ENCODE peak calls at places on chromosomes 5 and 9, in four cellular contexts. Y is body of pancreas, U is IMR-90, T is K562. L is an unnamed sample.

GRCh38 chr9:78207319-78207718 is 28.6 kb upstream of the CEP78 start:
- DNase-seq in T (no peak), U (no peak), Y (no peak), L (no peak)

GRCh38 chr9:121720992-121721350 is 69.5 kb downstream of the DAB2IP start:
- DNase-seq in Y (no peak), T (no peak), U (no peak), L (no peak)

GRCh38 chr9:79706512-79706911 is 134.7 kb downstream of the TLE4 start:
- DNase-seq in T (no peak), Y (no peak), U (no peak), L (no peak)

GRCh38 chr9:5851445-5851844 is 18.5 kb upstream of the ERMP1 start:
- DNase-seq in T (no peak), Y (no peak), U (peak; percentile 60), L (no peak)

GRCh38 chr5:158502686-158503085 is 597.0 kb downstream of the EBF1 start:
- DNase-seq in U (no peak), Y (no peak), T (no peak), L (no peak)

GRCh38 chr5:143495823-143496275 is 92.4 kb upstream of the NR3C1 start:
- DNase-seq in U (peak; percentile 81), Y (no peak), T (no peak), L (peak; percentile 57)

GRCh38 chr9:31243386-31243785 is 1141.1 kb upstream of the ACO1 start:
- DNase-seq in U (no peak), T (no peak), Y (no peak), L (no peak)

GRCh38 chr5:141547488-141547887 is 58.6 kb downstream of the PCDHGC5 start:
- DNase-seq in U (peak; percentile 61), T (no peak), Y (no peak), L (no peak)

GRCh38 chr9:96394832-96395496 is 11.5 kb upstream of the SLC35D2 start:
- DNase-seq in Y (no peak), U (no peak), T (no peak), L (no peak)

GRCh38 chr9:128727626-128728248 is 3.8 kb upstream of the ZDHHC12 start:
- DNase-seq in U (no peak), Y (no peak), T (no peak), L (no peak)

GRCh38 chr9:128723866-128724743 is at the start of gene ZDHHC12:
- DNase-seq in T (peak; percentile 99), U (peak; percentile 88), Y (peak; percentile 99), L (peak; percentile 99)

GRCh38 chr9:128722380-128723351 is 1.3 kb downstream of the ZDHHC12 start:
- DNase-seq in U (no peak), T (no peak), Y (no peak), L (no peak)

GRCh38 chr9:128723352-128723865 is 518 bp downstream of the ZDHHC12 start:
- DNase-seq in Y (peak; percentile 35), U (no peak), T (peak; percentile 48), L (no peak)

GRCh38 chr9:128724744-128725211 is 851 bp upstream of the ZDHHC12 start:
- DNase-seq in T (peak; percentile 88), Y (peak; percentile 55), U (peak; percentile 64), L (peak; percentile 72)
- TF ChIP-seq POLR2A in T (peak; percentile 14), Y (peak; percentile 9), U (no peak), L (no peak)

GRCh38 chr5:91123896-91124295 is 259.2 kb downstream of the ARRDC3 start:
- DNase-seq in U (no peak), Y (no peak), T (no peak), L (no peak)

GRCh38 chr5:91126448-91126847 is 256.7 kb downstream of the ARRDC3 start:
- DNase-seq in Y (no peak), U (peak; percentile 94), T (no peak), L (no peak)

GRCh38 chr5:91127682-91128081 is 255.4 kb downstream of the ARRDC3 start:
- DNase-seq in Y (no peak), U (no peak), T (no peak), L (no peak)

GRCh38 chr5:91126888-91127287 is 256.2 kb downstream of the ARRDC3 start:
- DNase-seq in Y (no peak), U (no peak), T (no peak), L (no peak)

DNA sequence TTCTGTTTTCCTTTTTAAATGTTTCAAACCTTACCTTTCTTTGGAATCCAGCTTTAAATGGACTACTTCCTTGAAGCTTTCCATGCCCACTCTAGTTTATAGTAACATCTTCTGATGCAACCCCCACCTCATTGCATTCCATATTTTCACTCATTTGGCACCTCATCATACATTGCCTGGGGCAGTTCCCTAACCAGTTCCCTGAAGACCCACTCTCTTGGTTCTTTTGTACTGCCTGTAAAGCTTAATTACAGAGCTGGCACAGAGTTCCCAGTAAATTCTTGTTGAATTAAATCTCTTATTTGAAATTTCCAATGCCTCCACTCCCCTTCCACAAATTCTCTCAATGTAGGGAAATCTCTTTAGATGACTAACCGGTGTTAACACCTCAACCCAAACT is 257.2 kb downstream of the ARRDC3 start:
- DNase-seq in Y (no peak), T (no peak), U (no peak), L (no peak)
- H3K4me1 ChIP-seq in Y (peaks cover 38% of the 10 kb centered on the region), T (no peaks in the 10 kb centered on the region), U (peaks cover 15% of the 10 kb centered on the region), L (no peaks in the 10 kb centered on the region)

GRCh38 chr5:172550096-172550765 is 90.8 kb upstream of the NEURL1B start:
- DNase-seq in Y (no peak), T (no peak), U (no peak), L (no peak)
- H3K27ac ChIP-seq in Y (no peak overlapping the region), T (no peak overlapping the region), U (no peak overlapping the region), L (no peak overlapping the region)

GRCh38 chr9:123954518-123954917 is 24.6 kb upstream of the DENND1A start:
- DNase-seq in Y (no peak), T (no peak), U (no peak), L (no peak)

GRCh38 chr9:123954921-123955320 is 25.0 kb upstream of the DENND1A start:
- DNase-seq in Y (no peak), U (peak; percentile 41), T (no peak), L (no peak)

GRCh38 chr9:123957168-123957721 is 27.3 kb upstream of the DENND1A start:
- DNase-seq in Y (no peak), U (no peak), T (no peak), L (no peak)

GRCh38 chr9:123953601-123954011 is 23.7 kb upstream of the DENND1A start:
- DNase-seq in U (no peak), T (no peak), Y (no peak), L (no peak)

GRCh38 chr9:123955637-123956036 is 25.7 kb upstream of the DENND1A start:
- DNase-seq in T (no peak), U (no peak), Y (no peak), L (no peak)
- TF ChIP-seq POLR2A in T (no peak), U (no peak), Y (no peak), L (no peak)

GRCh38 chr5:154784856-154785255 is 29.7 kb downstream of the LARP1 start:
- DNase-seq in U (no peak), T (no peak), Y (no peak), L (no peak)
- H3K4me1 ChIP-seq in U (peaks cover 26% of the 10 kb centered on the region), T (peaks cover 64% of the 10 kb centered on the region), Y (peaks cover 87% of the 10 kb centered on the region), L (peaks cover 35% of the 10 kb centered on the region)

GRCh38 chr9:131666029-131666428 is 73.8 kb downstream of the RAPGEF1 start:
- DNase-seq in T (no peak), Y (no peak), U (peak; percentile 55), L (no peak)

GRCh38 chr9:131667576-131667975 is 72.3 kb downstream of the RAPGEF1 start:
- DNase-seq in T (no peak), U (no peak), Y (no peak), L (peak; percentile 25)

GRCh38 chr9:131668439-131669233 is 71.2 kb downstream of the RAPGEF1 start:
- DNase-seq in T (peak; percentile 33), U (peak; percentile 84), Y (no peak), L (peak; percentile 42)

GRCh38 chr9:131668057-131668438 is 71.8 kb downstream of the RAPGEF1 start:
- DNase-seq in U (no peak), T (no peak), Y (no peak), L (peak; percentile 8)

DNA sequence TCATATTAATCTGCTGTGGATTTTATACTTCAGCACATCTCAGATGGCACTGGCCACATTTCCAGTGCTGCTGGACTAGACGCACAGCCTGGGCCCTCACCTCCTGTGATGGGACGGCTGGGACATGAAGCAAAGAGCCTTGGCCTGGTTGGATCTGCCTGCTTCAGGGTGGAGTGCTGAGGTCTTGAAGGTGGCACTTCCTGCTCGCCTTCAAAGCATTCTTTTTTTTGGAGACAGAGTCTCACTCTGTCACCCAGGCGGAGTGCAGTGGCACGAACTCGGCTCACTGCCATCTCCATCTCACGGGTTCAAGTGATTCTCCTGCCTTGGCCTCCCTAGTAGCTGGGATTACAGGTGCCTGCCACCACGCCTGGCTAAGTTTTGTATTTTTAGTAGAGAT is 73.1 kb downstream of the RAPGEF1 start:
- DNase-seq in Y (no peak), T (no peak), U (no peak), L (no peak)
- H3K27ac ChIP-seq in Y (no peak overlapping the region), T (no peak overlapping the region), U (no peak overlapping the region), L (no peak overlapping the region)

DNA sequence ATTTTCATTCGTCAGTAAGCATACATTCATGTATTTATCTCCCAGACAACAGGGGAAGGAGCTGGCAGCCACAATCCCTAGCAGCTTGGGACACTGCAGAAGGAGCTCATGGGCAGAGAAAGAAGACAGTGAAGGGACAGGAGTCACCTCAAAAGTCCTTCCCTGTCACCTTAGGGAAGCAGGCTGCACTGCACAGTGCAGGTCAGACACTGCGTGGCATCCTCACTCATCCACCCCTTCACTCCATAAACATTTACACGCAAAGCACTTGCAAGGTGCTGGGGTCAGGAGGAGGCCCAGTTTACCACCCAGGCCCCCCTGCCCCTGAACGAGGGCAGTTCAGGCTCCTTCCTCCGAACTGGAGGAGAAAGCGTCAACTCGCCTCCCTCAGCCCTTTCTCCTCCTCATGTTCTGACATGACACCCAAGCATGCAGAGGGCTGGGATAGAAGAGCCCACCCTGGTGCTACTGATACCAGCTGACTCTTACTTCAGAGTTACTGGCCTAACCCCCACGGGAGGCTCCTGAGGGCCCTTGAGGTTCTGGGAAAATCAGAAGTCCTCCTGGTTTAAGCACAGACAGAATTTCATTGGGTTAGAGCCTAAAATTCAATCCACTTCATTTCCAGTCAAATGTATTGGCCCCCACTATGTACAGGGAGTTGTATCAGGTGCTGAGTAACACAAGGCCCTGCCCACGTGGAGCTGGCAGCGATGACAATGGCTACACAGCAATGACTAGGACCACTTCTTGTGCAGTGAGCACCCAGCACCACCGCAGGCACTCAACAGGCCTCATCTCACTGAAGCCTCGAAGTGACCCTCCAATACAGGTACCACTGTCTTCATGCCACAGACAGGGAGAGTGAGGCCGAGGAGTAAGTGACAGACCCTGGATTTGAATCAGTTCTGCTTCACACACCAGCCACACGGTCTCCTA is 70.4 kb downstream of the RAPGEF1 start:
- DNase-seq in Y (no peak), T (no peak), U (no peak), L (peak; percentile 39)
- TF ChIP-seq POLR2A in Y (no peak), T (no peak), U (no peak), L (no peak)

DNA sequence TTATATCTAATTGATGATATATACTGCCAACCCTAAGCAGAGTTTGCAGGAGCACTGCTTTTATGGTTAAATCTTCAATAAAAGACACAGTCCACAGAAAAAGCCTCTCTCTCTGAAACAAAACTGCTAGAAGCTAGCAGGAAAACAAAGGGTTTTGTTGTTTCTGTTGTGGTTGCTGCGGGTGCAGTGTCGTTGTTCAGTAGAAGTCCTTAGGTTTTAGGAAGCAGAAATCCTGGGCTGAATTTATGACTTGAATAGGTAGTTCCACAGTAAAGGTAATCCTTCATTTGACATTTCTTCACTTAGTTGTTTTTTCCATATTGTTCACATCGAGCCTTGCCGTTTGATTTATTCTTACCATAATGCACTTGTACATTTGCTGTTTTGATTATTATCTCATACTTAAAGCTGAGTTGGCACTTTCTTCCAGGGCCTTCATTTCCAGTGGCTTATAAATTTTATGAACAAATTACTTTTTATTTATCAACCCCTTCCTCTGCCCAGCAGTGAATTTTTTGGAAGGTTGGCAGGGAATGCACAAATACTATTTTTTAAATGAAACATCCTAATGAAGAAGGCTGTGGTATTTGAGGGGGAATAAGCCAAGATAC is 209.6 kb upstream of the SLC30A5 start:
- DNase-seq in T (no peak), U (no peak), Y (no peak), L (no peak)
- H3K4me1 ChIP-seq in T (no peaks in the 10 kb centered on the region), U (no peaks in the 10 kb centered on the region), Y (no peaks in the 10 kb centered on the region), L (no peaks in the 10 kb centered on the region)

L was measured in right lobe of liver.